ENCODE peak calls at places on chromosome 20, in seven cellular contexts. M is IMR-90, E is upper lobe of left lung, H is neural progenitor cell, J is choroid plexus epithelial cell, C is AG04449, D is lower leg skin. U is an unnamed sample.

GRCh38 chr20:38840053-38840893 is 34.8 kb downstream of the PPP1R16B start:
- DNase-seq in M (no peak), E (no peak), H (no peak), J (no peak), C (no peak), D (no peak), U (no peak)

GRCh38 chr20:59031326-59032022 is 661 bp downstream of the ATP5F1E start:
- DNase-seq in M (no peak), E (no peak), H (no peak), J (no peak), C (no peak), D (no peak), U (no peak)

GRCh38 chr20:63522981-63523611 is 2.5 kb downstream of the PPDPF start:
- DNase-seq in M (no peak), E (peak; percentile 63), H (peak; percentile 1), J (no peak), C (no peak), D (no peak), U (no peak)

GRCh38 chr20:63073051-63073737 is 66.4 kb upstream of the BHLHE23 start:
- DNase-seq in M (no peak), E (peak; percentile 42), H (no peak), J (no peak), C (no peak), D (peak; percentile 70), U (no peak)

GRCh38 chr20:11454966-11455799 is 462.5 kb upstream of the BTBD3 start:
- DNase-seq in M (peak; percentile 78), E (no peak), H (no peak), J (peak; percentile 82), C (peak; percentile 49), D (no peak), U (peak; percentile 72)

GRCh38 chr20:8490076-8490830 is 358.2 kb downstream of the PLCB1 start:
- DNase-seq in M (peak; percentile 15), E (no peak), H (no peak), J (no peak), C (no peak), D (no peak), U (no peak)

GRCh38 chr20:9977629-9978028 is 57.2 kb upstream of the ANKEF1 start:
- DNase-seq in M (no peak), E (no peak), H (no peak), J (no peak), C (no peak), D (no peak), U (no peak)

GRCh38 chr20:53872081-53872541 is 198.3 kb downstream of the BCAS1 start:
- DNase-seq in M (no peak), E (no peak), H (no peak), J (peak; percentile 31), C (no peak), D (no peak), U (no peak)

GRCh38 chr20:19990911-19991707 is 26.1 kb upstream of the NAA20 start:
- DNase-seq in M (no peak), E (no peak), H (peak; percentile 50), J (no peak), C (no peak), D (no peak), U (no peak)

GRCh38 chr20:62887860-62888239 is 26.2 kb upstream of the TCFL5 start:
- DNase-seq in M (no peak), E (no peak), H (no peak), J (no peak), C (no peak), D (no peak), U (no peak)

GRCh38 chr20:24783631-24784492 is 165.2 kb upstream of the CST7 start:
- DNase-seq in M (no peak), E (no peak), H (peak; percentile 17), J (no peak), C (no peak), D (peak; percentile 62), U (no peak)

GRCh38 chr20:24782221-24782620 is 166.8 kb upstream of the CST7 start:
- DNase-seq in M (no peak), E (no peak), H (no peak), J (no peak), C (no peak), D (peak; percentile 52), U (no peak)

GRCh38 chr20:24784607-24785006 is 164.5 kb upstream of the CST7 start:
- DNase-seq in M (no peak), E (no peak), H (no peak), J (no peak), C (no peak), D (no peak), U (no peak)

GRCh38 chr20:24781061-24781980 is 167.7 kb upstream of the CST7 start:
- DNase-seq in M (peak; percentile 36), E (no peak), H (peak; percentile 54), J (peak; percentile 72), C (no peak), D (peak; percentile 57), U (no peak)

GRCh38 chr20:24782801-24783630 is 166.1 kb upstream of the CST7 start:
- DNase-seq in M (no peak), E (no peak), H (peak; percentile 21), J (peak; percentile 28), C (no peak), D (peak; percentile 70), U (no peak)
- TF ChIP-seq CTCF in M (peak; percentile 11), E (no peak), H (peak; percentile 16), J (peak; percentile 32), C (no peak), D (no peak), U (peak; percentile 22)

GRCh38 chr20:3461191-3461874 is 9.5 kb upstream of the ATRN start:
- DNase-seq in M (peak; percentile 49), E (no peak), H (peak; percentile 60), J (peak; percentile 55), C (no peak), D (no peak), U (peak; percentile 3)
- H3K4me3 ChIP-seq in M (no peak overlapping the region), E (no peak overlapping the region), H (no peak overlapping the region), J (peak overlapping the region; percentile 12), C (no peak overlapping the region), D (no peak overlapping the region), U (no peak overlapping the region)

GRCh38 chr20:2102585-2103453 is 1.2 kb downstream of the STK35 start:
- DNase-seq in M (peak; percentile 80), E (peak; percentile 96), H (peak; percentile 96), J (peak; percentile 89), C (no peak), D (peak; percentile 96), U (no peak)
- TF ChIP-seq CTCF in M (no peak), E (no peak), H (no peak), J (no peak), C (no peak), D (no peak), U (no peak)

GRCh38 chr20:60512436-60512835 is 554.2 kb downstream of the CDH26 start:
- DNase-seq in M (peak; percentile 63), E (no peak), H (no peak), J (peak; percentile 13), C (peak; percentile 23), D (no peak), U (no peak)
- H3K4me3 ChIP-seq in M (no peak overlapping the region), E (no peak overlapping the region), H (no peak overlapping the region), J (no peak overlapping the region), C (no peak overlapping the region), D (no peak overlapping the region), U (no peak overlapping the region)

GRCh38 chr20:35476288-35476687 is 20.9 kb downstream of the CEP250 start:
- DNase-seq in M (no peak), E (no peak), H (no peak), J (no peak), C (no peak), D (no peak), U (no peak)

GRCh38 chr20:35479798-35480197 is 24.4 kb downstream of the CEP250 start:
- DNase-seq in M (no peak), E (no peak), H (no peak), J (no peak), C (no peak), D (no peak), U (no peak)

GRCh38 chr20:35473684-35474083 is 18.3 kb downstream of the CEP250 start:
- DNase-seq in M (no peak), E (no peak), H (no peak), J (no peak), C (no peak), D (no peak), U (no peak)

GRCh38 chr20:35474504-35474903 is 19.1 kb downstream of the CEP250 start:
- DNase-seq in M (no peak), E (no peak), H (no peak), J (no peak), C (no peak), D (no peak), U (no peak)

GRCh38 chr20:35478804-35479472 is 23.5 kb downstream of the CEP250 start:
- DNase-seq in M (no peak), E (no peak), H (peak; percentile 15), J (peak; percentile 67), C (no peak), D (no peak), U (no peak)
- TF ChIP-seq CTCF in M (no peak), E (no peak), H (peak; percentile 16), J (peak; percentile 60), C (no peak), D (no peak), U (peak; percentile 13)

U was measured in HFF-Myc.